ENCODE peak calls at places on chromosome 12, in four cellular contexts. M is MM.1S, E is A549, S is PC-9. V is an unnamed sample.

GRCh38 chr12:25552681-25553080 is 402 bp downstream of the LMNTD1 start:
- DNase-seq in S (no peak), M (no peak), E (no peak), V (no peak)

GRCh38 chr12:42921741-42922511 is 332.4 kb upstream of the PRICKLE1 start:
- DNase-seq in E (no peak), M (no peak), S (peak; percentile 11), V (peak; percentile 74)

GRCh38 chr12:6154730-6155459 is 30.4 kb upstream of the VWF start:
- DNase-seq in M (no peak), E (no peak), S (no peak), V (no peak)

GRCh38 chr12:48001426-48002178 is 2.7 kb downstream of the COL2A1 start:
- DNase-seq in S (peak; percentile 41), M (no peak), E (peak; percentile 75), V (no peak)

GRCh38 chr12:81811066-81811777 is 52.1 kb upstream of the PPFIA2 start:
- DNase-seq in M (no peak), E (no peak), S (no peak), V (no peak)

GRCh38 chr12:40587416-40587815 is 104.8 kb upstream of the CNTN1 start:
- DNase-seq in E (no peak), S (no peak), M (no peak), V (no peak)

GRCh38 chr12:68962855-68963455 is 30.0 kb upstream of the CPM start:
- DNase-seq in S (no peak), M (no peak), E (no peak), V (no peak)

GRCh38 chr12:128356547-128356946 is 89.6 kb downstream of the TMEM132C start:
- DNase-seq in M (no peak), E (no peak), S (no peak), V (no peak)

GRCh38 chr12:96578526-96579125 is 89.2 kb downstream of the CFAP54 start:
- DNase-seq in M (peak; percentile 76), E (peak; percentile 48), S (no peak), V (no peak)

GRCh38 chr12:10226740-10227139 is 14.1 kb downstream of the GABARAPL1 start:
- DNase-seq in S (no peak), E (no peak), M (no peak), V (no peak)

GRCh38 chr12:24421759-24422158 is 472.3 kb upstream of the SOX5 start:
- DNase-seq in S (no peak), E (no peak), M (no peak), V (no peak)

GRCh38 chr12:51814311-51815088 is 34.0 kb downstream of the FIGNL2 start:
- DNase-seq in S (peak; percentile 13), M (peak; percentile 64), E (peak; percentile 86), V (no peak)

GRCh38 chr12:104562763-104563162 is 106.0 kb downstream of the CHST11 start:
- DNase-seq in M (no peak), E (no peak), S (no peak), V (no peak)

GRCh38 chr12:104566244-104566993 is 109.7 kb downstream of the CHST11 start:
- DNase-seq in S (no peak), M (no peak), E (no peak), V (no peak)

GRCh38 chr12:104567832-104568490 is 111.2 kb downstream of the CHST11 start:
- DNase-seq in S (no peak), E (no peak), M (no peak), V (no peak)

GRCh38 chr12:104568881-104569280 is 112.1 kb downstream of the CHST11 start:
- DNase-seq in S (no peak), M (no peak), E (no peak), V (no peak)

DNA sequence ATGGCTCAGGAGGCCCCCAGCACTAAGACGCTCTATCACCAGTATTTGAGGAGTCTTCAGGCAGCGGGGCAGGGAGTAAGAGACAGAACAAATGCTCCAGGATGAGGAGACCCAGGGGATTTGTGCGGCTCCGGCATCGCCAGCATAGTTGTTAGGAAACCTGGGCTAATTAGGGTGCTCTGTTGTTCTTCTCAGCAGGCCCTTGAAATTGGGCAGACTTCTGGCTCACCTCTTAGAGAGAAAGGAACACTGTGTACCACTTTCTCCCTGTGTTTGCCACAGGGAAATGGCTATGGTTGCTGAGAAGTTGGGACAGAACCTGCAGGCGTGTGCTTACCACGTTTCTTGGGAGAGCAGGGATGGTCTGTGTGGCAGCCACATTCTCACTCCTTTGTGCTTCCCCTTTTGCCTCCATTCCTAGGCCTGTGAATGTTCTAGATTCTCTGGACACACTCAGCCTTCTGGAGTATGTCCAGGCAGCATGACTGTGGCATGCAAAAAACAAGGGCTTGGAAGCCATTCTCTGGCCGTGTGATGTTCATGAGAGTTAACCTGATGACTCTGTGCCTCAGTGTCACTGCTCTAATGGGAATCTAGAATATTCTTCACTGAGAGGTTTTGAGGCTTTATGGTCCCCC is 109.0 kb downstream of the CHST11 start:
- DNase-seq in E (no peak), S (no peak), M (no peak), V (no peak)
- H3K27ac ChIP-seq in E (no peak overlapping the region), S (no peak overlapping the region), M (no peak overlapping the region), V (no peak overlapping the region)

DNA sequence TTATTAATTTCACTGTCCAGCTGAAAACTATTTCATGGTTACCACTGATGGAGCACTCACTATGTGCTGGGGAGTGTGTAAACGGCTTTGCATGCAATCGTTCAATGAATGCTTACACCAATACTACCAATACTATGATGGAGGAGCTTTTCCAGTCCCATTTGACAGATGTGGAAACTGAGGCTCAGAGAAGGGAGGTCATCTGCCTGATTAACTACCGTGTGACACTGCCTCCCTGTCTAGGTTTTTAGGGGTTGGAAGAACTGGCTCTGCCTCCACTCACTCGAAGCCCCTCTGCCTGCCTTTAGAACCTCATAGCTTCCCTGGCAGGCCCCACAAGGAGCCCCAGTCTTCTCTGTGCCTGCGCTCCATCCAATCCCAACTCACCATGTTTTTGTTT is 11.9 kb downstream of the MSI1 start:
- DNase-seq in M (no peak), E (no peak), S (no peak), V (no peak)
- H3K27ac ChIP-seq in M (no peak overlapping the region), E (peak overlapping the region; percentile 23), S (peak overlapping the region; percentile 9), V (no peak overlapping the region)

GRCh38 chr12:117038023-117038680 is 61.1 kb downstream of the TESC start:
- DNase-seq in M (no peak), E (no peak), S (no peak), V (no peak)
- H3K27ac ChIP-seq in M (no peak overlapping the region), E (no peak overlapping the region), S (no peak overlapping the region), V (no peak overlapping the region)

GRCh38 chr12:13376627-13377373 is 180.3 kb downstream of the EMP1 start:
- DNase-seq in S (peak; percentile 61), M (no peak), E (no peak), V (peak; percentile 50)
- H3K27ac ChIP-seq in S (peak overlapping the region; percentile 97), M (no peak overlapping the region), E (peak overlapping the region; percentile 40), V (peak overlapping the region; percentile 72)

DNA sequence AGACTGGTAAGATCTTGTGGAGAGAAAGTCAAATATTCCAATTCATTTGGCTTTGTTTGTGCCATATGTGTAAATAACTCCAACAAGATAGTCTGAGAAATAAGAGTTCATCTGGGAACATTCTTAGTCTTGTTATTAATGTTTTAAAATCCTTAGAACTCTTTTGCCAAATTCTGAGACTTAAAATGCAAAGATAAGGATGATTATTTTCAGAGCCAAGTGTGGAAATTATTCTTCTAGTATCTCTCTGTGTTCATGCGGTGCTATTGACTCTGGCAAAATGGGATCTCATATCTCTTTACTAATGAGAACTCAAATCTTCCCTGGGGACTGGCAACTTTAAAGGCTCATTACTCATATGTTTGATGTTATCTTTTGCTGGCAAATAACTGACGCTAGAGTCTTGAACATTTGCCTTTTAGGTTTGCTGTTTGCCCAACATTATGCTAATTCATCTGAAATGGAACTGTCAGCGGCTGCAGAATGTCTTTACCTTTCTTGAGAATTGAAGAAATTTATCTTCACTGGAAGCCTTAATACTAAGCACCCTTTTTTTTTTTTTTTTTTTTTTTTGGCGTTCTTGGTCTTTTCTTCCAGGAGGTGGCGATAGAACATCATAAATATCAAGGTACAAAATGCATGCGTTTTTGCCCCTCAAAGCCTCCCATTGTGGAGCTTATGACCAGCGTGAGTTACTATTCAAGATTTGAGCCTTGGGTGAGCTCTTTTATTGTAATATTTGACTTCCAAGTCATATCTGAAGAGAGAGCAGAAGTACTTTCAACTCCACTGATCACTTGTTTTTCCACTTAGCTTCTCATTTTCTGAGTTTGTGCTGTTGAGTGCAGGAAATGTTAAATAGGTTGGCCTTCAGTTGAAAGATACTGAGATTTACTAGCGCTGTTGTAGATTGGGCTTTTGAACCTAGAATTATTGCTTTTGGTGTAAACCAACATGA is 86.5 kb downstream of the CAND1 start:
- DNase-seq in E (no peak), M (peak; percentile 46), S (peak; percentile 15), V (peak; percentile 6)
- H3K27ac ChIP-seq in E (no peak overlapping the region), M (no peak overlapping the region), S (no peak overlapping the region), V (no peak overlapping the region)

DNA sequence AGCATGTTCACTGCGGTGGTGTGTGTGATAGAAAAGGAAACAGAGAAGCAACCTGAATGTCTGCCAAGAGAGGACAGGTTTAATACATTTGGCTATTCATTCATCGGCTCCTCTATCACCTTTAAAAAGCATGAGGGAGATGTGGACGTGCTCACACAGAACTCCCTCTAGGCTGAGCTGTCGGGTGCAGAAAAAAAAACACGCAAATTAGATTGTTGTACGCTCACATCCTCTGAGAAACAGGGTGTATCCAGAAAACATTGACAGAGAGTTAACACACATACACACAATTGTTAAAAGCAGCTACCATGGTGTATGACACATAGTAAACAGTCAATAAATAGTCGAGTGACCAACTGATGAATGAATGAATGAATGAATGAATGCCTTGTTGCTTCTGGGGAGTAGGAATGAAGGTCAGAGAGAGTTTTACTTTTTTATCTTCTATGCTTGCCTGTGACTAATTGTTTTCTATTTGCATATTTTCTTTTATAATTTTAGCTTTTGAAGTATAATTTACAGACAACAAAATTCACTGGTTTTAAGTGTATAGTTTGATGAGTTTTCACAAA is 19.9 kb upstream of the FAM222A start:
- DNase-seq in M (no peak), S (no peak), E (no peak), V (no peak)
- H3K27ac ChIP-seq in M (no peak overlapping the region), S (no peak overlapping the region), E (no peak overlapping the region), V (no peak overlapping the region)